ENCODE peak calls at places on chromosome 11, in six cellular contexts. One of them, this sample, is unnamed. For H3K27me3, the result is how much of the 10 kb centered on the place peaks cover.

GRCh38 chr11:14418801-14419417 is 59.9 kb upstream of the RRAS2 start:
- DNase-seq in cardiac muscle cell: no peak
- DNase-seq in CD8-positive, alpha-beta T cell: no peak
- DNase-seq in SK-N-SH: peak
- DNase-seq in pancreas: no peak
- DNase-seq in brain microvascular endothelial cell: no peak
- DNase-seq in this sample: no peak

GRCh38 chr11:35288817-35289541 is 130.4 kb downstream of the SLC1A2 start:
- DNase-seq in CD8-positive, alpha-beta T cell: no peak
- DNase-seq in SK-N-SH: no peak
- DNase-seq in brain microvascular endothelial cell: peak
- DNase-seq in cardiac muscle cell: peak
- DNase-seq in pancreas: no peak
- DNase-seq in this sample: no peak

GRCh38 chr11:66595245-66595904 is 2.4 kb downstream of the CCS start:
- DNase-seq in cardiac muscle cell: peak
- DNase-seq in CD8-positive, alpha-beta T cell: no peak
- DNase-seq in pancreas: no peak
- DNase-seq in SK-N-SH: no peak
- DNase-seq in brain microvascular endothelial cell: no peak
- DNase-seq in this sample: no peak

GRCh38 chr11:91857194-91857593 is 367.4 kb upstream of the FAT3 start:
- DNase-seq in brain microvascular endothelial cell: no peak
- DNase-seq in cardiac muscle cell: peak
- DNase-seq in pancreas: no peak
- DNase-seq in SK-N-SH: no peak
- DNase-seq in CD8-positive, alpha-beta T cell: no peak
- DNase-seq in this sample: no peak

GRCh38 chr11:73140213-73141030 is 1.7 kb downstream of the FCHSD2 start:
- DNase-seq in SK-N-SH: peak
- DNase-seq in CD8-positive, alpha-beta T cell: no peak
- DNase-seq in cardiac muscle cell: peak
- DNase-seq in brain microvascular endothelial cell: peak
- DNase-seq in pancreas: peak
- DNase-seq in this sample: peak

GRCh38 chr11:70128435-70128906 is 50.4 kb downstream of the ANO1 start:
- DNase-seq in CD8-positive, alpha-beta T cell: no peak
- DNase-seq in pancreas: no peak
- DNase-seq in cardiac muscle cell: no peak
- DNase-seq in brain microvascular endothelial cell: peak
- DNase-seq in SK-N-SH: no peak
- DNase-seq in this sample: peak

GRCh38 chr11:46239801-46240061 is 37.7 kb upstream of the CREB3L1 start:
- DNase-seq in SK-N-SH: no peak
- DNase-seq in brain microvascular endothelial cell: no peak
- DNase-seq in pancreas: no peak
- DNase-seq in cardiac muscle cell: peak
- DNase-seq in CD8-positive, alpha-beta T cell: no peak
- DNase-seq in this sample: no peak

GRCh38 chr11:117419136-117419914 is 91.7 kb downstream of the CEP164 start:
- DNase-seq in CD8-positive, alpha-beta T cell: no peak
- DNase-seq in pancreas: peak
- DNase-seq in cardiac muscle cell: no peak
- DNase-seq in brain microvascular endothelial cell: peak
- DNase-seq in SK-N-SH: no peak
- DNase-seq in this sample: peak

GRCh38 chr11:94546886-94547285 is 3.2 kb downstream of the FUT4 start:
- DNase-seq in cardiac muscle cell: no peak
- DNase-seq in CD8-positive, alpha-beta T cell: no peak
- DNase-seq in SK-N-SH: no peak
- DNase-seq in pancreas: no peak
- DNase-seq in brain microvascular endothelial cell: no peak
- DNase-seq in this sample: no peak

GRCh38 chr11:20027546-20028014 is 132.7 kb downstream of the DBX1 start:
- DNase-seq in brain microvascular endothelial cell: no peak
- DNase-seq in SK-N-SH: no peak
- DNase-seq in CD8-positive, alpha-beta T cell: no peak
- DNase-seq in pancreas: no peak
- DNase-seq in cardiac muscle cell: no peak
- DNase-seq in this sample: no peak

GRCh38 chr11:2269601-2270321 is 627 bp downstream of the ASCL2 start:
- DNase-seq in SK-N-SH: peak
- DNase-seq in CD8-positive, alpha-beta T cell: peak
- DNase-seq in cardiac muscle cell: peak
- DNase-seq in pancreas: peak
- DNase-seq in brain microvascular endothelial cell: no peak
- DNase-seq in this sample: peak

GRCh38 chr11:2271077-2271326 is 614 bp upstream of the ASCL2 start:
- DNase-seq in brain microvascular endothelial cell: no peak
- DNase-seq in CD8-positive, alpha-beta T cell: peak
- DNase-seq in SK-N-SH: no peak
- DNase-seq in pancreas: peak
- DNase-seq in cardiac muscle cell: no peak
- DNase-seq in this sample: no peak

GRCh38 chr11:2268911-2269600 is 1.3 kb downstream of the ASCL2 start:
- DNase-seq in pancreas: peak
- DNase-seq in CD8-positive, alpha-beta T cell: peak
- DNase-seq in SK-N-SH: peak
- DNase-seq in cardiac muscle cell: peak
- DNase-seq in brain microvascular endothelial cell: no peak
- DNase-seq in this sample: peak

GRCh38 chr11:2271327-2272240 is 1.2 kb upstream of the ASCL2 start:
- DNase-seq in cardiac muscle cell: no peak
- DNase-seq in SK-N-SH: no peak
- DNase-seq in brain microvascular endothelial cell: no peak
- DNase-seq in pancreas: peak
- DNase-seq in CD8-positive, alpha-beta T cell: peak
- DNase-seq in this sample: no peak

DNA sequence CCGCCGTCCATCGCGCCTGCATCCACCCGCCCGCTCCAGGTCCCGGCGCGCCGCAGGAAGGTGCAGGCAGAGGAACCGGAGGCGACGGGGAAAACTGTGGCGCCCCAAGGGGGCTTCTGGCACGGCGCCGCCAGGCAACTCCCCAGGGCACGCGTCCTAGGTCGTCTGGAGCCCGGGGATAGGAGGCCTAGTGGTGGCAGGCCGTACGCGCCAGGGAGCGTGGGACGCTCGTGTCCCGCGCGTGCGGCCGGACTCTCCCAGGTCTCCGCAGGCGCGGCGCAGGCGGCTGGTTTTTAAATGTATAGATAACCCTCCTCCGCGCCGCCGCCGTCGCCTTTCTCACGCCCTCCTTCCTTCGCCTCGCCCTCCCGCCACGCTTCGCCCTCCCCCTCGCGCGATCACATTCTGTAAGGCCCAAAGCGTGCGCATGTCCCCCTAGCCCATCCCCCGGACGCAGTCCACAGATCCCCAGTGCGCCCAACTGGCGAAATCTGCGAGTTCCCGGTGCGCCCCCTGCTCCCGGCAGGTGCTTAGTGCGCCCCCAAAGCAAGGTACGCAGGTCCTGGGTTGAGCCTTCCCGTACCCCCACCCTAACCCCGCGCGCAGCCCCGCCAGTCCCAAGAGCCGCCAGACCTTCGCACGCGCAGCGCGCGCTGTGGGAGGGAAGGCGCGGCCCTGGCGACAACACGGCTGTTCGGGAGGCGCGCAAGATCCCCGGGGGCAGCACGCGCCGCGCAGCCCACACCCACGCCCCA is at the start of gene ASCL2:
- DNase-seq in CD8-positive, alpha-beta T cell: no peak
- DNase-seq in brain microvascular endothelial cell: no peak
- DNase-seq in pancreas: peak
- DNase-seq in SK-N-SH: peak
- DNase-seq in cardiac muscle cell: no peak
- DNase-seq in this sample: no peak
- H3K27me3 ChIP-seq in CD8-positive, alpha-beta T cell: under half
- H3K27me3 ChIP-seq in brain microvascular endothelial cell: half or more
- H3K27me3 ChIP-seq in pancreas: under half
- H3K27me3 ChIP-seq in SK-N-SH: under half
- H3K27me3 ChIP-seq in cardiac muscle cell: half or more
- H3K27me3 ChIP-seq in this sample: under half

DNA sequence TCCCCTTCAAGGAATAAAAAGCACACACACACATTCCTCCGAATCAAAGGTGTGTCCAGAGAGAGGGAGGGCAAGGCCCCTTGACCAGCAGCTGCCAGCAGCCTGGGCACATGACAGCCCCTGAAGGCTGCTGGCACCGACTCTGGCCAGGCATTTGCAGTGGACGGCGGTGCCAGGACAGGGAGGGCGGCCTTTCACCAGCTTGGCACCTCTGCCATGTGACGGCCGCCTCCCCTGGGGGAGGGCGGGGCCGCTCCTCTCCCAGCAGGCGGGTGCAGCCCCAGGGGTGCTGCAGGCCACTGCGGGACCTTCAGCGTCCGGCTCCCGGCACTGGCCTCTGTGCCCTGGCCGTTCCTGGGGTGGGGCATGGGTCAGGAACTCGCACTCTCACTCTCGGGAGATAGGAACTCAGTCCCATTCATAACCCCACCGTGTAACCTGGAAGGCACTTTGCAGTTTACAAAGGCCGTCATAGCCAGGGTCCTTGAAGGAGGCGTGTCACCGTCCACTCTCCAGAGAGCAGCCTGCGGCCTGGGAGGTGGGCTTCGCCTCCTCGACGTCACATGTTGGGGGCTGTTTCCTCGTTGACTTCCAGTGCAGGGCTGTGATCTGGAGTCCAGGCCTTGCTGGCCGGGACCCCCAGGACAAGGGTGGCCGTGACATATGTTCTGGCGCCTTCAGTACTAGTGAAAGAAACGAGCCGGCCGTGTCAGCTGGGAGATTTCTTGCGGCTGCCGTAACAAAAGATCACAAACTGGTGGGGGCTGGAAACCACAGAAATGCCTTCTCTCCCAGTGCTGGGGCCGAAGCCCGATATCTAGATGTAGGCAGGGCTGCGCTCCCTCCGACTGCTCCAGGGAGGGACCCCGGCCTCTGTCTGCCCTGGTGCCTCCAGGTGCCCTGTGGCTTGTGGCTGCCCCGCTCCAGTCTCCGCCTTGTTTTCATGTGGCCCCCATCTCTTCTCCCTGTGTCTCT is 39.9 kb upstream of the SMIM38 start:
- DNase-seq in brain microvascular endothelial cell: no peak
- DNase-seq in pancreas: peak
- DNase-seq in CD8-positive, alpha-beta T cell: no peak
- DNase-seq in SK-N-SH: no peak
- DNase-seq in cardiac muscle cell: peak
- DNase-seq in this sample: no peak
- H3K4me3 ChIP-seq in brain microvascular endothelial cell: no peak
- H3K4me3 ChIP-seq in pancreas: no peak
- H3K4me3 ChIP-seq in CD8-positive, alpha-beta T cell: no peak
- H3K4me3 ChIP-seq in SK-N-SH: no peak
- H3K4me3 ChIP-seq in cardiac muscle cell: no peak
- H3K4me3 ChIP-seq in this sample: no peak

GRCh38 chr11:97854357-97854756 is 1166.4 kb upstream of the CNTN5 start:
- DNase-seq in CD8-positive, alpha-beta T cell: no peak
- DNase-seq in cardiac muscle cell: no peak
- DNase-seq in SK-N-SH: no peak
- DNase-seq in brain microvascular endothelial cell: no peak
- DNase-seq in pancreas: no peak
- DNase-seq in this sample: no peak

GRCh38 chr11:97860237-97860636 is 1160.5 kb upstream of the CNTN5 start:
- DNase-seq in CD8-positive, alpha-beta T cell: no peak
- DNase-seq in SK-N-SH: no peak
- DNase-seq in brain microvascular endothelial cell: peak
- DNase-seq in pancreas: no peak
- DNase-seq in cardiac muscle cell: peak
- DNase-seq in this sample: no peak

GRCh38 chr11:97854877-97855276 is 1165.9 kb upstream of the CNTN5 start:
- DNase-seq in cardiac muscle cell: no peak
- DNase-seq in brain microvascular endothelial cell: no peak
- DNase-seq in pancreas: no peak
- DNase-seq in CD8-positive, alpha-beta T cell: no peak
- DNase-seq in SK-N-SH: no peak
- DNase-seq in this sample: no peak

GRCh38 chr11:97862021-97862420 is 1158.7 kb upstream of the CNTN5 start:
- DNase-seq in pancreas: no peak
- DNase-seq in cardiac muscle cell: no peak
- DNase-seq in CD8-positive, alpha-beta T cell: no peak
- DNase-seq in brain microvascular endothelial cell: no peak
- DNase-seq in SK-N-SH: no peak
- DNase-seq in this sample: no peak

GRCh38 chr11:97856666-97857065 is 1164.1 kb upstream of the CNTN5 start:
- DNase-seq in brain microvascular endothelial cell: no peak
- DNase-seq in CD8-positive, alpha-beta T cell: no peak
- DNase-seq in cardiac muscle cell: no peak
- DNase-seq in SK-N-SH: no peak
- DNase-seq in pancreas: no peak
- DNase-seq in this sample: no peak
- H3K27me3 ChIP-seq in brain microvascular endothelial cell: under half
- H3K27me3 ChIP-seq in CD8-positive, alpha-beta T cell: under half
- H3K27me3 ChIP-seq in cardiac muscle cell: under half
- H3K27me3 ChIP-seq in SK-N-SH: under half
- H3K27me3 ChIP-seq in pancreas: under half
- H3K27me3 ChIP-seq in this sample: under half

GRCh38 chr11:65418431-65418680 is 4.2 kb upstream of the NEAT1 start:
- DNase-seq in brain microvascular endothelial cell: no peak
- DNase-seq in pancreas: no peak
- DNase-seq in SK-N-SH: no peak
- DNase-seq in cardiac muscle cell: no peak
- DNase-seq in CD8-positive, alpha-beta T cell: peak
- DNase-seq in this sample: no peak
- H3K4me3 ChIP-seq in brain microvascular endothelial cell: no peak
- H3K4me3 ChIP-seq in pancreas: peak
- H3K4me3 ChIP-seq in SK-N-SH: no peak
- H3K4me3 ChIP-seq in cardiac muscle cell: no peak
- H3K4me3 ChIP-seq in CD8-positive, alpha-beta T cell: peak
- H3K4me3 ChIP-seq in this sample: peak

GRCh38 chr11:69001301-69002081 is 11.6 kb downstream of the MRGPRF start:
- DNase-seq in SK-N-SH: peak
- DNase-seq in CD8-positive, alpha-beta T cell: no peak
- DNase-seq in cardiac muscle cell: no peak
- DNase-seq in brain microvascular endothelial cell: no peak
- DNase-seq in pancreas: peak
- DNase-seq in this sample: no peak

GRCh38 chr11:69003301-69003865 is 9.7 kb downstream of the MRGPRF start:
- DNase-seq in CD8-positive, alpha-beta T cell: no peak
- DNase-seq in cardiac muscle cell: no peak
- DNase-seq in SK-N-SH: no peak
- DNase-seq in brain microvascular endothelial cell: no peak
- DNase-seq in pancreas: no peak
- DNase-seq in this sample: no peak

GRCh38 chr11:69002743-69003231 is 10.3 kb downstream of the MRGPRF start:
- DNase-seq in SK-N-SH: no peak
- DNase-seq in brain microvascular endothelial cell: no peak
- DNase-seq in CD8-positive, alpha-beta T cell: no peak
- DNase-seq in pancreas: peak
- DNase-seq in cardiac muscle cell: no peak
- DNase-seq in this sample: no peak

GRCh38 chr11:69000831-69001245 is 12.2 kb downstream of the MRGPRF start:
- DNase-seq in SK-N-SH: peak
- DNase-seq in cardiac muscle cell: peak
- DNase-seq in pancreas: peak
- DNase-seq in brain microvascular endothelial cell: peak
- DNase-seq in CD8-positive, alpha-beta T cell: no peak
- DNase-seq in this sample: peak

GRCh38 chr11:69002101-69002742 is 10.8 kb downstream of the MRGPRF start:
- DNase-seq in pancreas: peak
- DNase-seq in SK-N-SH: no peak
- DNase-seq in brain microvascular endothelial cell: no peak
- DNase-seq in CD8-positive, alpha-beta T cell: no peak
- DNase-seq in cardiac muscle cell: no peak
- DNase-seq in this sample: no peak
- H3K27me3 ChIP-seq in pancreas: under half
- H3K27me3 ChIP-seq in SK-N-SH: under half
- H3K27me3 ChIP-seq in brain microvascular endothelial cell: under half
- H3K27me3 ChIP-seq in CD8-positive, alpha-beta T cell: under half
- H3K27me3 ChIP-seq in cardiac muscle cell: under half
- H3K27me3 ChIP-seq in this sample: under half